ENCODE peak calls at places on chromosomes 11 and 22, in nine cellular contexts. A is PC-3; J is stomach; R is heart left ventricle; T is CD8-positive, alpha-beta T cell; V is CD4-positive, alpha-beta T cell; F is lower lobe of right lung; C is H1; I is CD8-positive, alpha-beta memory T cell. G is an unnamed sample.
A peak's percentile ranks its signal among the peaks of the same experiment; 100 is the strongest.

GRCh38 chr22:17569971-17570511 is 6.7 kb downstream of the SLC25A18 start:
- DNase-seq in V (no peak), T (no peak), I (no peak), J (no peak), A (peak; percentile 17), R (no peak), F (no peak), C (no peak), G (peak; percentile 79)

GRCh38 chr11:17219016-17219415 is 11.2 kb upstream of the PIK3C2A start:
- DNase-seq in V (no peak), F (no peak), T (no peak), J (no peak), R (no peak), A (no peak), I (no peak), C (no peak), G (no peak)

GRCh38 chr11:58628446-58628845 is 6.0 kb downstream of the CNTF start:
- DNase-seq in R (peak; percentile 35), A (no peak), I (no peak), F (no peak), J (no peak), T (no peak), C (no peak), V (no peak), G (no peak)

GRCh38 chr11:114195981-114196731 is 100.0 kb upstream of the NNMT start:
- DNase-seq in J (peak; percentile 78), F (peak; percentile 58), A (peak; percentile 61), R (no peak), I (no peak), C (no peak), T (no peak), V (no peak), G (no peak)

GRCh38 chr22:44531487-44531886 is 33.5 kb upstream of the RTL6 start:
- DNase-seq in R (no peak), F (no peak), T (no peak), V (no peak), A (no peak), C (no peak), J (no peak), I (no peak), G (no peak)

GRCh38 chr11:16986434-16987204 is 27.6 kb downstream of the PLEKHA7 start:
- DNase-seq in T (no peak), C (no peak), I (peak; percentile 9), V (peak; percentile 29), J (peak; percentile 95), A (peak; percentile 58), R (no peak), F (peak; percentile 78), G (no peak)

GRCh38 chr11:102971766-102972165 is 16.2 kb upstream of the MMP13 start:
- DNase-seq in J (no peak), R (no peak), A (no peak), F (no peak), V (no peak), C (no peak), I (no peak), T (no peak), G (no peak)

GRCh38 chr11:124197999-124198398 is 14.9 kb downstream of the OR10D3 start:
- DNase-seq in J (no peak), C (no peak), R (no peak), I (no peak), A (no peak), V (no peak), T (no peak), F (no peak), G (no peak)

GRCh38 chr11:47186076-47186936 is at the start of gene PACSIN3:
- DNase-seq in V (peak; percentile 6), J (peak; percentile 69), F (peak; percentile 70), A (peak; percentile 63), I (peak; percentile 24), T (no peak), C (peak; percentile 81), R (peak; percentile 64), G (no peak)

GRCh38 chr22:19290400-19291217 is 910 bp downstream of the CLTCL1 start:
- DNase-seq in C (no peak), I (no peak), A (no peak), V (no peak), R (no peak), J (no peak), T (no peak), F (no peak), G (no peak)

GRCh38 chr11:17651681-17652080 is 67.7 kb upstream of the MYOD1 start:
- DNase-seq in A (no peak), V (no peak), C (no peak), T (no peak), J (no peak), R (no peak), F (no peak), I (no peak), G (no peak)

GRCh38 chr11:22521226-22521625 is 104.4 kb downstream of the FANCF start:
- DNase-seq in C (no peak), F (no peak), V (no peak), J (no peak), I (no peak), R (no peak), A (peak; percentile 57), T (no peak), G (no peak)

GRCh38 chr22:50016988-50017700 is 4.6 kb upstream of the IL17REL start:
- DNase-seq in J (peak; percentile 63), V (peak; percentile 18), R (no peak), F (peak; percentile 46), C (no peak), I (no peak), T (no peak), A (no peak), G (no peak)

GRCh38 chr11:107272561-107272960 is 185.1 kb downstream of the CWF19L2 start:
- DNase-seq in J (no peak), T (no peak), V (no peak), I (no peak), C (no peak), R (no peak), A (no peak), F (no peak), G (no peak)

GRCh38 chr11:126917531-126918204 is 82.9 kb downstream of the KIRREL3 start:
- DNase-seq in F (no peak), C (no peak), J (no peak), A (peak; percentile 70), I (no peak), V (no peak), T (no peak), R (no peak), G (no peak)

GRCh38 chr11:70019576-70020011 is 58.5 kb upstream of the ANO1 start:
- DNase-seq in A (no peak), I (no peak), V (no peak), R (peak; percentile 63), T (no peak), C (no peak), J (no peak), F (no peak), G (no peak)

GRCh38 chr11:426851-427250 is 12.1 kb upstream of the SIGIRR start:
- DNase-seq in C (no peak), I (no peak), A (no peak), R (no peak), V (no peak), J (no peak), F (no peak), T (no peak), G (no peak)

GRCh38 chr11:1222491-1223345 is at the start of gene MUC5B:
- DNase-seq in I (no peak), V (no peak), J (peak; percentile 64), F (peak; percentile 50), C (peak; percentile 43), A (peak; percentile 62), T (no peak), R (no peak), G (no peak)

GRCh38 chr11:59188954-59189353 is 17.0 kb downstream of the DTX4 start:
- DNase-seq in V (no peak), T (no peak), A (no peak), J (no peak), R (no peak), C (no peak), I (no peak), F (no peak), G (no peak)

GRCh38 chr22:37775785-37776638 is 31.7 kb upstream of the GCAT start:
- DNase-seq in C (no peak), T (no peak), F (no peak), A (peak; percentile 77), V (no peak), I (no peak), J (no peak), R (no peak), G (no peak)

GRCh38 chr22:44286673-44287072 is 26.1 kb downstream of the SHISAL1 start:
- DNase-seq in C (no peak), T (no peak), I (no peak), A (no peak), J (no peak), R (no peak), F (no peak), V (no peak), G (no peak)

GRCh38 chr11:115580927-115581680 is 76.9 kb upstream of the CADM1 start:
- DNase-seq in R (peak; percentile 21), J (peak; percentile 51), C (no peak), I (no peak), A (no peak), V (no peak), F (peak; percentile 52), T (no peak), G (no peak)

GRCh38 chr11:71089571-71089970 is 162.8 kb downstream of the SHANK2 start:
- DNase-seq in F (no peak), I (no peak), C (no peak), R (no peak), A (no peak), J (no peak), T (no peak), V (no peak), G (no peak)
- H3K9me3 ChIP-seq in F (no peaks in the 10 kb centered on the region), I (no peaks in the 10 kb centered on the region), C (no peaks in the 10 kb centered on the region), R (no peaks in the 10 kb centered on the region), A (no peaks in the 10 kb centered on the region), J (no peaks in the 10 kb centered on the region), T (no peaks in the 10 kb centered on the region), V (no peaks in the 10 kb centered on the region), G (no peaks in the 10 kb centered on the region)

GRCh38 chr22:47277001-47277400 is 514.6 kb downstream of the TBC1D22A start:
- DNase-seq in T (no peak), R (no peak), F (no peak), C (no peak), I (no peak), A (no peak), V (no peak), J (no peak), G (no peak)
- H3K9me3 ChIP-seq in T (no peaks in the 10 kb centered on the region), R (no peaks in the 10 kb centered on the region), F (no peaks in the 10 kb centered on the region), C (peaks cover 91% of the 10 kb centered on the region), I (no peaks in the 10 kb centered on the region), A (no peaks in the 10 kb centered on the region), V (no peaks in the 10 kb centered on the region), J (no peaks in the 10 kb centered on the region), G (no peaks in the 10 kb centered on the region)

DNA sequence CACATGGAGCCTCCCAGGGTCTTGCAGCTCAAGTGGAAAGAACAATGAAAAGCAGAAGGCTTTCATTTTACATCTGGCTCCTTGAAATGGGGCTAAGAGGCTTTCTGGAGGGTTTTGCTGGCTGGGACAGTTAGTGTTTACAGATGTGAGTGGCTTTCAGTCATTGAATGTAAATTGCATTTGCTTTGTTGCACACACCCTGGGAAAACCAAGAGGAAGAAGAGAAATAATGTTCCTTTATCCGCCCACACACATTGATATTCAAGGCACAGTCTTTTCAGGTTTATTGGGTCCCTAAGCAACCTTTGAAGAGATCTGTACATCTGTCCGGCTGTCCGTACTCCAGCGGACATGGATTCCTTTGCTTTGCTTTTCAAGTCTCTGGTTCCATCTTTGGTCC is 144.5 kb downstream of the SPON1 start:
- DNase-seq in T (no peak), R (no peak), C (no peak), V (no peak), A (no peak), J (no peak), F (no peak), I (no peak), G (no peak)
- H3K9me3 ChIP-seq in T (no peaks in the 10 kb centered on the region), R (no peaks in the 10 kb centered on the region), C (no peaks in the 10 kb centered on the region), V (no peaks in the 10 kb centered on the region), A (no peaks in the 10 kb centered on the region), J (no peaks in the 10 kb centered on the region), F (no peaks in the 10 kb centered on the region), I (no peaks in the 10 kb centered on the region), G (peaks cover 10% of the 10 kb centered on the region)

GRCh38 chr11:73024646-73025045 is 117.5 kb downstream of the FCHSD2 start:
- DNase-seq in I (no peak), R (no peak), J (no peak), A (no peak), C (no peak), T (no peak), V (no peak), F (no peak), G (no peak)
- H3K9me3 ChIP-seq in I (no peaks in the 10 kb centered on the region), R (peaks cover 16% of the 10 kb centered on the region), J (peaks cover 18% of the 10 kb centered on the region), A (no peaks in the 10 kb centered on the region), C (peaks cover 7% of the 10 kb centered on the region), T (no peaks in the 10 kb centered on the region), V (peaks cover 18% of the 10 kb centered on the region), F (peaks cover 23% of the 10 kb centered on the region), G (peaks cover 37% of the 10 kb centered on the region)

G was measured in right atrium auricular region.